ENCODE peak calls at places on chromosomes 6 and 20, in four cellular contexts. Y is SK-N-SH, O is IMR-90, J is HepG2. I is an unnamed sample.

GRCh38 chr20:49579874-49580817 is 12.2 kb upstream of the PTGIS start:
- DNase-seq in O (peak), J (peak), Y (no peak), I (no peak)

GRCh38 chr6:31272431-31272830 is 539 bp upstream of the HLA-C start:
- DNase-seq in J (no peak), O (no peak), Y (no peak), I (no peak)

GRCh38 chr6:71280701-71281100 is 7.9 kb upstream of the OGFRL1 start:
- DNase-seq in Y (no peak), O (no peak), J (no peak), I (no peak)

GRCh38 chr20:52722926-52723325 is 249.2 kb upstream of the TSHZ2 start:
- DNase-seq in O (no peak), Y (no peak), J (no peak), I (no peak)

GRCh38 chr6:16414205-16414604 is 175.8 kb downstream of the GMPR start:
- DNase-seq in J (no peak), Y (no peak), O (no peak), I (no peak)

GRCh38 chr6:86728976-86729375 is 208.4 kb upstream of the HTR1E start:
- DNase-seq in O (no peak), J (no peak), Y (no peak), I (no peak)

GRCh38 chr6:10268661-10269060 is 146.2 kb downstream of the TFAP2A start:
- DNase-seq in J (no peak), Y (no peak), O (no peak), I (no peak)

GRCh38 chr6:149079911-149080501 is 237.5 kb upstream of the TAB2 start:
- DNase-seq in J (no peak), O (peak), Y (no peak), I (no peak)

GRCh38 chr6:121333196-121333595 is 1.1 kb downstream of the TBC1D32 start:
- DNase-seq in O (no peak), Y (no peak), J (no peak), I (no peak)

GRCh38 chr20:62267543-62267942 is 29.2 kb downstream of the OSBPL2 start:
- DNase-seq in Y (no peak), J (no peak), O (no peak), I (no peak)

GRCh38 chr6:135052939-135053338 is 1.7 kb downstream of the HBS1L start:
- DNase-seq in Y (no peak), O (no peak), J (no peak), I (no peak)

GRCh38 chr6:23584134-23584763 is 541.8 kb upstream of the NRSN1 start:
- DNase-seq in J (peak), O (no peak), Y (no peak), I (no peak)

GRCh38 chr6:124795879-124796838 is 166.1 kb upstream of the RNF217 start:
- DNase-seq in O (peak), J (no peak), Y (no peak), I (no peak)

GRCh38 chr6:6007311-6008113 is 787 bp upstream of the NRN1 start:
- DNase-seq in O (no peak), J (no peak), Y (peak), I (peak)

GRCh38 chr6:108653864-108654402 is 93.2 kb downstream of the FOXO3 start:
- DNase-seq in Y (no peak), J (no peak), O (peak), I (no peak)

GRCh38 chr6:139062921-139063320 is 34.4 kb downstream of the ABRACL start:
- DNase-seq in J (no peak), Y (no peak), O (peak), I (no peak)

GRCh38 chr20:60402209-60403058 is 444.2 kb downstream of the CDH26 start:
- DNase-seq in O (no peak), J (no peak), Y (no peak), I (no peak)

GRCh38 chr6:144036064-144036873 is 28.2 kb upstream of the PLAGL1 start:
- DNase-seq in O (peak), J (peak), Y (no peak), I (no peak)

GRCh38 chr6:157187182-157188093 is 135.9 kb downstream of the TMEM242 start:
- DNase-seq in J (peak), O (no peak), Y (no peak), I (no peak)

GRCh38 chr6:74717591-74717990 is 488.3 kb downstream of the COL12A1 start:
- DNase-seq in O (no peak), Y (no peak), J (no peak), I (no peak)

GRCh38 chr20:50628853-50629674 is 62.3 kb downstream of the RIPOR3 start:
- DNase-seq in J (no peak), Y (no peak), O (no peak), I (no peak)

GRCh38 chr6:4180653-4181255 is 45.4 kb upstream of the ECI2 start:
- DNase-seq in J (peak), Y (peak), O (peak), I (no peak)

GRCh38 chr20:13139459-13140150 is 81.5 kb upstream of the ISM1 start:
- DNase-seq in J (no peak), O (no peak), Y (no peak), I (no peak)

DNA sequence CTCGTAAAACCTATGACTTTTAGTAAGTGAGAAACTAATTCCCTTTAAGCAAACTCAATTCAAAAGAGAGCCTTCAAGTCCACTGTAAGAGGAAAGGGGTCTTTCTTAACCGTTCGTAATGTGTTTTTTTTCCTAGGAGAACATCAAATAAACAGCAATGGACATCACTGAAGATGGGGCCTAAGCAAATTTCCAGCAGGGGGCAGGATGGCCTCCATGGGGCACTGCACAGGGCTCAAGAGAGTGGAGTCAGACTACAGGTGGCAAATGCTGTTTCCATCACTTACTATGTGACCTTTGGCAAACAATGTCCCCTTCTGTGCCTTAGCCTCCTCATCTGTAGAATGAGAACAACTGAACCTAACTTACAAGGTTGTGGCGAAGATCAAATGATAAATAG is 88.7 kb downstream of the ARHGAP18 start:
- DNase-seq in O (no peak), Y (no peak), J (peak), I (peak)
- TF ChIP-seq SMC3 in O (peak), Y (no peak), J (peak), I (no peak)

DNA sequence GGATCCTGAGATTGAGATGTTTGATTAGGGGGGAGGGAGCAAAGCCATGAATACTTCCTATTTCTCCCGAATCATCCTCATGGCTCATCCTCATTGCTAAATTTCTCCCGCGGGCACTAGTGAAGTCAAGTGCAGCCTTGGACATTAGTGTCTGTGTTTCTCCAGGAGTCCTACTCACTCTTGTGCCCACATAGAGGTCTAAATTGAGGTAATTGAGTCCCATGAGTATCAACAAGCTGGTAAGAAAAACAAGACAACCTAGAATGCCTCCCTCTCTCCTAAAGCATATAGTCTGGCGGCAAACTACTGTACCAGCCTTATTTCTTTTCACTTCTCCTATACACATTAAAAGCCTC is 420 bp downstream of the CENPQ start:
- DNase-seq in J (no peak), O (no peak), Y (no peak), I (no peak)
- TF ChIP-seq SMC3 in J (no peak), O (no peak), Y (no peak), I (no peak)

GRCh38 chr6:12748815-12749521 is 32.4 kb downstream of the PHACTR1 start:
- DNase-seq in O (no peak), J (no peak), Y (peak), I (no peak)
- TF ChIP-seq SMC3 in O (no peak), J (no peak), Y (no peak), I (no peak)

DNA sequence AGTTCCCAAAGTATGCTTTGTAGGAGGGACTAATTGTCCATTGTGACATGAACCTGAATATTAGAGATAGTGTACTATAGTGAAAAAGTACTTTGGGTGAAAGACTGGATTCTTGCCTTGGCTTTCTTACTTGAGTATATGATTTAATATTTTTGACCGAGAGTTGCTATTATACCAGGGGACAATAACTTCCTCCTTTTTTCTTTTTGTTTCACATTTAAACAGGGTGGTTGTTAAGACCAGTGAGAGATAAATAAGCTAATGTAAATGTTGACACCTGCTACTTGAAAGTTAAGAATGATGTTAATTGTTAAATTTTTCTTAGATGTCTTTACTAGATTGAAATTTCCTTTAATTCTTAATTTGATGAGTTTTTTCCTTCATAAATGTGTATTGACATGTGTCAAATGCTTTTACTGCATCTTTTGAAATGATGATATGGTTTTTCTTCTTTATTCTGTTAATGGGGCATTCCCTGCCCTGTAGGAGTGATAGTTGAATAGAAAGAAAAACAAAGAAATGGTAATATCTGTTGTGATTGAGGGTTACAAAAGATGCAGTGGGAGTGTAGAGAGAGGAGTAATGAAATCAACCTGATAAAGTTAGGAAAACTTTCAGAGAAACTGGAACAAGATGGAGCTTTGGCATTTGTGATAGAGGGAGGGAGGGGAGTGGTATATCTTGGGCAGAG is 48.4 kb downstream of the ZFAND3 start:
- DNase-seq in Y (no peak), O (no peak), J (no peak), I (no peak)
- TF ChIP-seq SMC3 in Y (no peak), O (no peak), J (no peak), I (no peak)

GRCh38 chr20:36439040-36439730 is 102.1 kb upstream of the MYL9 start:
- DNase-seq in O (peak), J (peak), Y (peak), I (peak)
- TF ChIP-seq SMC3 in O (peak), J (peak), Y (peak), I (peak)

GRCh38 chr6:81758221-81758620 is 5.7 kb upstream of the TENT5A start:
- DNase-seq in J (no peak), O (no peak), Y (no peak), I (no peak)
- TF ChIP-seq SMC3 in J (no peak), O (no peak), Y (no peak), I (no peak)

GRCh38 chr6:36071714-36072113 is 44.1 kb downstream of the MAPK14 start:
- DNase-seq in J (no peak), Y (no peak), O (no peak), I (no peak)

GRCh38 chr6:36070252-36070651 is 42.6 kb downstream of the MAPK14 start:
- DNase-seq in Y (no peak), J (no peak), O (no peak), I (no peak)

GRCh38 chr6:36073587-36073986 is 46.0 kb downstream of the MAPK14 start:
- DNase-seq in J (no peak), O (no peak), Y (peak), I (no peak)

GRCh38 chr6:36069573-36069972 is 42.0 kb downstream of the MAPK14 start:
- DNase-seq in J (no peak), Y (no peak), O (no peak), I (no peak)

GRCh38 chr6:36071281-36071680 is 43.7 kb downstream of the MAPK14 start:
- DNase-seq in J (no peak), O (no peak), Y (no peak), I (no peak)
- TF ChIP-seq SMC3 in J (no peak), O (no peak), Y (no peak), I (no peak)

GRCh38 chr6:116011096-116011401 is 49.6 kb downstream of the FRK start:
- DNase-seq in O (no peak), Y (no peak), J (no peak), I (no peak)

GRCh38 chr6:116012966-116013365 is 47.7 kb downstream of the FRK start:
- DNase-seq in O (peak), J (no peak), Y (no peak), I (no peak)

GRCh38 chr6:116010400-116011095 is 50.1 kb downstream of the FRK start:
- DNase-seq in O (peak), J (peak), Y (peak), I (peak)

GRCh38 chr6:116012471-116012949 is 48.2 kb downstream of the FRK start:
- DNase-seq in O (peak), Y (no peak), J (peak), I (no peak)

GRCh38 chr6:116011520-116011919 is 49.2 kb downstream of the FRK start:
- DNase-seq in O (no peak), J (no peak), Y (no peak), I (no peak)
- TF ChIP-seq SMC3 in O (no peak), J (no peak), Y (no peak), I (no peak)